ENCODE peak calls at places on chromosomes 6 and 20, in five cellular contexts. W is neuronal stem cell, P is H9, R is mesenchymal stem cell, Q is H1. N is an unnamed sample.

GRCh38 chr6:37965964-37966676 is 146.6 kb downstream of the ZFAND3 start:
- DNase-seq in Q (no peak), P (no peak), W (no peak), R (no peak), N (no peak)

GRCh38 chr6:133159269-133159795 is 81.8 kb upstream of the EYA4 start:
- DNase-seq in W (no peak), P (no peak), Q (no peak), R (peak; percentile 12), N (peak; percentile 5)

GRCh38 chr6:2823104-2823850 is 18.4 kb downstream of the SERPINB1 start:
- DNase-seq in W (no peak), Q (no peak), R (no peak), P (no peak), N (no peak)

GRCh38 chr6:139448094-139448649 is 73.7 kb upstream of the CITED2 start:
- DNase-seq in Q (no peak), P (no peak), W (no peak), R (peak; percentile 24), N (peak; percentile 44)

GRCh38 chr20:21632031-21632430 is 73.4 kb upstream of the PAX1 start:
- DNase-seq in Q (no peak), R (no peak), W (no peak), P (no peak), N (no peak)

GRCh38 chr6:144343736-144344428 is 58.7 kb downstream of the UTRN start:
- DNase-seq in R (no peak), P (no peak), W (no peak), Q (no peak), N (no peak)

GRCh38 chr6:17584241-17584803 is 15.8 kb upstream of the FAM8A1 start:
- DNase-seq in P (no peak), R (peak; percentile 84), W (peak; percentile 49), Q (no peak), N (peak; percentile 72)

GRCh38 chr20:31719644-31720485 is 2.8 kb downstream of the BCL2L1 start:
- DNase-seq in W (no peak), P (peak; percentile 58), R (no peak), Q (no peak), N (peak; percentile 69)

GRCh38 chr20:43716757-43717615 is 9.8 kb downstream of the GTSF1L start:
- DNase-seq in W (no peak), Q (no peak), P (no peak), R (no peak), N (no peak)

GRCh38 chr6:53483423-53484353 is 61.2 kb downstream of the GCLC start:
- DNase-seq in R (peak; percentile 26), W (no peak), P (no peak), Q (no peak), N (peak; percentile 66)

GRCh38 chr20:63249891-63250290 is 4.4 kb downstream of the NKAIN4 start:
- DNase-seq in Q (no peak), P (no peak), W (no peak), R (no peak), N (no peak)

GRCh38 chr20:1895674-1896496 is 678 bp downstream of the SIRPA start:
- DNase-seq in W (no peak), Q (no peak), P (peak; percentile 43), R (peak; percentile 33), N (no peak)

GRCh38 chr6:29685718-29686326 is 4.9 kb upstream of the ZFP57 start:
- DNase-seq in P (peak; percentile 79), W (peak; percentile 33), Q (no peak), R (no peak), N (peak; percentile 28)

GRCh38 chr6:2684059-2684749 is 66.5 kb downstream of the MYLK4 start:
- DNase-seq in R (no peak), P (no peak), Q (no peak), W (no peak), N (no peak)

GRCh38 chr6:155832596-155832995 is 377.0 kb upstream of the NOX3 start:
- DNase-seq in W (no peak), R (peak; percentile 89), P (no peak), Q (peak; percentile 10), N (no peak)

GRCh38 chr6:43089467-43089866 is 13.4 kb downstream of the PTK7 start:
- DNase-seq in W (no peak), R (no peak), P (no peak), Q (no peak), N (no peak)

GRCh38 chr6:111750753-111751684 is 122.2 kb downstream of the FYN start:
- DNase-seq in P (peak; percentile 72), Q (peak; percentile 41), W (no peak), R (peak; percentile 61), N (no peak)

GRCh38 chr20:50273601-50274491 is 83.2 kb downstream of the CEBPB start:
- DNase-seq in R (no peak), Q (no peak), W (no peak), P (no peak), N (no peak)

GRCh38 chr6:99521557-99522286 is 6.5 kb upstream of the USP45 start:
- DNase-seq in P (peak; percentile 41), R (peak; percentile 78), W (no peak), Q (no peak), N (peak; percentile 2)

GRCh38 chr6:13461805-13462204 is 25.6 kb downstream of the GFOD1 start:
- DNase-seq in Q (no peak), P (no peak), W (no peak), R (peak; percentile 68), N (peak; percentile 77)

GRCh38 chr6:13465734-13466133 is 21.7 kb downstream of the GFOD1 start:
- DNase-seq in W (no peak), Q (no peak), R (no peak), P (no peak), N (no peak)

GRCh38 chr6:13462380-13463326 is 24.7 kb downstream of the GFOD1 start:
- DNase-seq in W (no peak), R (peak; percentile 38), Q (no peak), P (no peak), N (no peak)

GRCh38 chr6:13463327-13463717 is 24.1 kb downstream of the GFOD1 start:
- DNase-seq in P (no peak), R (no peak), Q (no peak), W (no peak), N (no peak)

DNA sequence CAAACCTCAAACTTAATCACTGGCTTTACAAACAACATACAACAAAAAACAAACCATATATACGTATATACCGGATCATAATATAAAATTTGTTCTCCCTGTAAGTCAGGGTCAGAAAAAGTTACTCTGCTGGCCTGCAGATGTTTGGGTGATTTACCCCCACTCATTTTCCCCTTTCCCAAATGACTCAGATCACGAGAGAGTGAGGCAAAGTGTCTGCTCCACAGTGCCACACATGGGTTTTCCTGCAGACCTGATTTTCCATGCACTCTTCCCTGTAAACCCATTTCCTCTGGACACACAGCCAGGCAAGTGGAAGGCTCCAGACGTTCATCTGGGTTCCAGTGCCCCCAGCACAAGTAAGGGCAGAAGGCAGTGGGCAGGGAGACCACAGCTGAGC is 23.5 kb downstream of the GFOD1 start:
- DNase-seq in R (no peak), Q (no peak), W (no peak), P (no peak), N (no peak)
- H3K27ac ChIP-seq in R (no peak overlapping the region), Q (no peak overlapping the region), W (no peak overlapping the region), P (no peak overlapping the region), N (no peak overlapping the region)

GRCh38 chr6:169981969-169982368 is 230.5 kb downstream of the ERMARD start:
- DNase-seq in Q (no peak), P (no peak), W (no peak), R (no peak), N (no peak)

GRCh38 chr6:169981568-169981967 is 230.1 kb downstream of the ERMARD start:
- DNase-seq in Q (no peak), W (no peak), P (no peak), R (no peak), N (no peak)

GRCh38 chr6:169981051-169981450 is 229.6 kb downstream of the ERMARD start:
- DNase-seq in R (no peak), W (no peak), P (no peak), Q (no peak), N (no peak)

GRCh38 chr6:169978615-169979161 is 227.3 kb downstream of the ERMARD start:
- DNase-seq in W (no peak), Q (no peak), P (no peak), R (no peak), N (peak; percentile 80)

DNA sequence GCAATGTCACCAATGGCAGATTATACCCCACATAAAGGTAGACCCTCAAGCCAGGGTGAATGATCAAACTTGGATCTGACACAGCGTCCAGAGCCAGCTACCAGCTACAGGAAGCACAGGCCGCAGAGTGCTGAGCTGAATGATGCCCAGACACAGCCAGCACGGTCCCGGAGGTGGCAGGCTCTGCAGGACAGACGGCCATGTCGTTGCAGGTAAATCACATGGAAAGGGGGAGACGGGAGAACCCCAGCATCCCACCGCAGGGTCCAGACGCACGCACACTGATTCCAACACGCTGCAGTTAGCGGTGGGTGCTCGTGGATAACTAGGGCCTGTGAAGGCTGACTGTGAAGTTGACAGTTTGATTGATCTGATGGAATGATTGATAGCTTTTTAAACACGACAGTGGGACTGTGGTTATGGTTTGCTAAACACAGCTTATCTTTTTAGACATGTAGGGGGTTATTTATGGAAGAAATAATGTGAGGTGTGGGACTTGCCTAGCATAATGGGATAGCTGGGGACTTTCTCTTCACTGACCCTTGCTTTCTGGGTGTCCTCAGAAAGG is 228.5 kb downstream of the ERMARD start:
- DNase-seq in P (no peak), Q (no peak), R (no peak), W (no peak), N (no peak)
- H2BK12ac ChIP-seq in P (no peak overlapping the region), Q (no peak overlapping the region), R (no peak overlapping the region), W (peak overlapping the region; percentile 43), N (no peak overlapping the region)

DNA sequence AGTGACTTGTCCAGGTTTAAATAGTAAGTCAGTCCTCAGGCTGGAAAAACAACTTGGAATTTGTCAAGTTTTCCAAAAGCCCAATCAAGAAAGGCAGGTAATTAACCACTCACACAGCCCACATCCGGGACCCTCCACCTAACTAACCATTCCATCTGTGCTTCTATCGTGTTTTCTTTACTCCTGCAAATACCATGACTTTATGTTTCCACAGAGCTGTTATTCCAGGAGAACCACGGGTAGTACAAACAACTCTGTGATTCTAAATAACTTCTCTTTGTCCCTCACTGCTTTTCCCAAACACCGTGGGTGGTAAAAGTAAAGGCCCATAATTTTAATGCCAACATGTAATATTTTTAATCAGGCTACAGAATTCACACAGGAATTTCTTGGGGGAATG is 49.6 kb upstream of the NT5E start:
- DNase-seq in Q (no peak), R (no peak), W (no peak), P (no peak), N (peak; percentile 44)
- H3K14ac ChIP-seq in Q (no peak overlapping the region), R (no peak overlapping the region), W (no peak overlapping the region), P (no peak overlapping the region), N (no peak overlapping the region)

DNA sequence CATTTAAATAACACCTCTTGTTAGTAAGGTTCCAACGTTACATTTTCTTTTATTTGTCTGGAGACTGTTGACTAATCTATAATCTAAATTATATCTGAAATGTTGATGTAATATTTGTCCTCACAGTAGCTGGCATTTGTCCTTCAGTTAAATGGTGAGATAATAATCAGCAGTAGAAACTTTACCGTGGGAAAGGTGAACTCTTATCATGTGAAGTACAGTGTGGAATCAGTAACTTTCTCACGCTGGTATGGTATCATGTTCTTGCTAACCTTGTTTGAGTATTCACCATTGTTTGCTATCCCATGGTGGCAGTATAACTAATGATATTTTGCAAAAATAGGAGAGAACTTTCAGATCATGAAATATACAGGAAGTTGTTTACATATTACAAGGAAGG is 4.7 kb downstream of the GMNN start:
- DNase-seq in W (no peak), Q (no peak), R (no peak), P (no peak), N (no peak)
- H3K27ac ChIP-seq in W (no peak overlapping the region), Q (no peak overlapping the region), R (peak overlapping the region; percentile 23), P (no peak overlapping the region), N (no peak overlapping the region)